ENCODE peak calls at places on chromosomes 13 and 19, in four cellular contexts. X is activated CD4-positive, CD25-positive, alpha-beta regulatory T cell; T is Right ventricle myocardium inferior; U is pancreas. F is an unnamed sample.

GRCh38 chr13:63117710-63118109 is 1702.1 kb upstream of the PCDH20 start:
- DNase-seq in X (no peak), T (no peak), U (no peak), F (no peak)

GRCh38 chr13:50387124-50387581 is 371.9 kb downstream of the KCNRG start:
- DNase-seq in X (peak), T (peak), U (peak), F (peak)

GRCh38 chr19:41030651-41031050 is 39.6 kb downstream of the CYP2B6 start:
- DNase-seq in X (no peak), T (no peak), U (no peak), F (no peak)

GRCh38 chr19:1455336-1456120 is 5.6 kb downstream of the APC2 start:
- DNase-seq in X (no peak), T (no peak), U (peak), F (no peak)

GRCh38 chr13:45521292-45521691 is 56.6 kb downstream of the COG3 start:
- DNase-seq in X (no peak), T (no peak), U (no peak), F (no peak)

GRCh38 chr19:10402441-10403038 is 802 bp downstream of the CDC37 start:
- DNase-seq in X (no peak), T (peak), U (no peak), F (peak)

GRCh38 chr19:8004723-8005513 is 523 bp downstream of the ELAVL1 start:
- DNase-seq in X (no peak), T (no peak), U (no peak), F (peak)

GRCh38 chr19:29467824-29468401 is 57.9 kb upstream of the VSTM2B start:
- DNase-seq in X (no peak), T (no peak), U (no peak), F (no peak)

GRCh38 chr13:66214467-66214866 is 1015.7 kb downstream of the PCDH9 start:
- DNase-seq in X (no peak), T (no peak), U (no peak), F (no peak)

GRCh38 chr13:37905736-37906135 is 36.2 kb upstream of the TRPC4 start:
- DNase-seq in X (no peak), T (no peak), U (no peak), F (no peak)

GRCh38 chr13:30235206-30235605 is 72.1 kb downstream of the KATNAL1 start:
- DNase-seq in X (no peak), T (no peak), U (no peak), F (no peak)

GRCh38 chr19:51546650-51547396 is 15.4 kb upstream of the SIGLEC6 start:
- DNase-seq in X (no peak), T (no peak), U (no peak), F (peak)

GRCh38 chr19:10478903-10479384 is 24.2 kb downstream of the KEAP1 start:
- DNase-seq in X (peak), T (peak), U (peak), F (peak)

F was measured in dermis microvascular lymphatic vessel endothelial cell.